ENCODE peak calls at places on chromosomes 12 and 14, in five cellular contexts. N is body of pancreas; A is astrocyte of the spinal cord; D is HS-5; K is activated CD4-positive, alpha-beta T cell treated with anti-CD3 and anti-CD28 coated beads for 48 hours. O is an unnamed sample.

GRCh38 chr14:51552275-51552674 is 99.4 kb upstream of the FRMD6 start:
- DNase-seq in N (no peak), A (no peak), D (no peak), K (peak), O (no peak)

GRCh38 chr12:129486931-129487330 is 416.9 kb downstream of the TMEM132D start:
- DNase-seq in N (no peak), A (no peak), D (no peak), K (no peak), O (no peak)

GRCh38 chr14:80954771-80955299 is 586 bp upstream of the TSHR start:
- DNase-seq in N (peak), A (peak), D (peak), K (peak), O (peak)

GRCh38 chr14:69768873-69769272 is 1.9 kb downstream of the SRSF5 start:
- DNase-seq in N (no peak), A (no peak), D (no peak), K (no peak), O (no peak)

GRCh38 chr14:103546651-103547454 is 15.6 kb downstream of the BAG5 start:
- DNase-seq in N (peak), A (peak), D (no peak), K (peak), O (peak)

GRCh38 chr14:101428409-101428808 is 132.9 kb upstream of the DIO3 start:
- DNase-seq in N (no peak), A (no peak), D (no peak), K (no peak), O (no peak)

GRCh38 chr12:30164937-30165336 is 381.2 kb upstream of the TMTC1 start:
- DNase-seq in N (no peak), A (no peak), D (no peak), K (no peak), O (no peak)

GRCh38 chr14:37668646-37669045 is 73.2 kb downstream of the TTC6 start:
- DNase-seq in N (no peak), A (peak), D (peak), K (no peak), O (no peak)

GRCh38 chr14:70955543-70956480 is 48.6 kb downstream of the PCNX1 start:
- DNase-seq in N (no peak), A (peak), D (no peak), K (peak), O (no peak)

GRCh38 chr12:28909291-28909690 is 239.8 kb upstream of the FAR2 start:
- DNase-seq in N (no peak), A (peak), D (peak), K (no peak), O (no peak)

GRCh38 chr12:81015510-81015909 is 62.4 kb upstream of the ACSS3 start:
- DNase-seq in N (no peak), A (no peak), D (no peak), K (no peak), O (no peak)

O was measured in mucosa of gallbladder.